ENCODE peak calls at places on chromosomes 7 and 10, in six cellular contexts. D is GM23338, V is HCT116, G is A549, E is Panc1, F is K562. M is an unnamed sample.

GRCh38 chr7:108824840-108825540 is 255.3 kb downstream of the DNAJB9 start:
- DNase-seq in D (no peak), V (peak; percentile 26), G (no peak), E (no peak), F (no peak), M (no peak)

GRCh38 chr7:19203686-19204085 is 58.5 kb upstream of the FERD3L start:
- DNase-seq in D (no peak), V (no peak), G (no peak), E (no peak), F (no peak), M (no peak)

GRCh38 chr7:132122901-132123300 is 453.4 kb downstream of the PLXNA4 start:
- DNase-seq in D (no peak), V (no peak), G (no peak), E (no peak), F (no peak), M (no peak)

GRCh38 chr10:35908451-35908850 is 266.4 kb upstream of the FZD8 start:
- DNase-seq in D (no peak), V (no peak), G (no peak), E (no peak), F (no peak), M (no peak)

GRCh38 chr7:25311346-25311745 is 83.1 kb upstream of the NPVF start:
- DNase-seq in D (no peak), V (no peak), G (no peak), E (no peak), F (no peak), M (no peak)

GRCh38 chr7:11620822-11621395 is 211.1 kb downstream of the THSD7A start:
- DNase-seq in D (no peak), V (no peak), G (no peak), E (no peak), F (no peak), M (no peak)

GRCh38 chr7:148022832-148023231 is 567.7 kb upstream of the C7orf33 start:
- DNase-seq in D (no peak), V (no peak), G (no peak), E (no peak), F (no peak), M (no peak)

GRCh38 chr7:130875265-130875741 is 141.3 kb upstream of the KLF14 start:
- DNase-seq in D (peak; percentile 87), V (no peak), G (peak; percentile 75), E (no peak), F (peak; percentile 79), M (peak; percentile 54)

GRCh38 chr7:34851431-34851830 is 185.9 kb downstream of the DPY19L1 start:
- DNase-seq in D (no peak), V (no peak), G (no peak), E (no peak), F (no peak), M (no peak)

GRCh38 chr10:54843085-54843646 is 42.1 kb upstream of the PCDH15 start:
- DNase-seq in D (no peak), V (no peak), G (no peak), E (no peak), F (no peak), M (no peak)

GRCh38 chr7:128831178-128831993 is 1.2 kb downstream of the FLNC start:
- DNase-seq in D (peak; percentile 68), V (no peak), G (no peak), E (no peak), F (peak; percentile 95), M (no peak)

GRCh38 chr7:28658392-28658791 is 246.1 kb downstream of the CREB5 start:
- DNase-seq in D (no peak), V (no peak), G (no peak), E (no peak), F (no peak), M (no peak)

GRCh38 chr7:4131043-4131442 is 551.1 kb upstream of the FOXK1 start:
- DNase-seq in D (peak; percentile 74), V (no peak), G (no peak), E (no peak), F (no peak), M (no peak)

GRCh38 chr7:30862987-30863693 is 48.5 kb upstream of the AQP1 start:
- DNase-seq in D (no peak), V (no peak), G (no peak), E (no peak), F (no peak), M (no peak)

GRCh38 chr10:12849351-12850181 is 151.9 kb downstream of the CCDC3 start:
- DNase-seq in D (no peak), V (no peak), G (no peak), E (no peak), F (no peak), M (no peak)

GRCh38 chr7:157404845-157405481 is 68.2 kb downstream of the DNAJB6 start:
- DNase-seq in D (no peak), V (no peak), G (peak; percentile 71), E (peak; percentile 24), F (peak; percentile 95), M (no peak)

GRCh38 chr10:123754105-123754504 is 88.0 kb downstream of the GPR26 start:
- DNase-seq in D (no peak), V (no peak), G (no peak), E (no peak), F (no peak), M (no peak)

GRCh38 chr10:13877154-13877909 is 290.6 kb downstream of the PRPF18 start:
- DNase-seq in D (peak; percentile 9), V (no peak), G (no peak), E (no peak), F (no peak), M (peak; percentile 5)

GRCh38 chr7:80785961-80786360 is 132.9 kb downstream of the SEMA3C start:
- DNase-seq in D (no peak), V (no peak), G (no peak), E (no peak), F (no peak), M (no peak)

GRCh38 chr10:128860574-128860973 is 606.5 kb upstream of the MGMT start:
- DNase-seq in D (no peak), V (no peak), G (no peak), E (no peak), F (no peak), M (no peak)

GRCh38 chr7:31782411-31782991 is 95.5 kb downstream of the PPP1R17 start:
- DNase-seq in D (peak; percentile 85), V (peak; percentile 35), G (peak; percentile 67), E (peak; percentile 38), F (peak; percentile 52), M (peak; percentile 47)

DNA sequence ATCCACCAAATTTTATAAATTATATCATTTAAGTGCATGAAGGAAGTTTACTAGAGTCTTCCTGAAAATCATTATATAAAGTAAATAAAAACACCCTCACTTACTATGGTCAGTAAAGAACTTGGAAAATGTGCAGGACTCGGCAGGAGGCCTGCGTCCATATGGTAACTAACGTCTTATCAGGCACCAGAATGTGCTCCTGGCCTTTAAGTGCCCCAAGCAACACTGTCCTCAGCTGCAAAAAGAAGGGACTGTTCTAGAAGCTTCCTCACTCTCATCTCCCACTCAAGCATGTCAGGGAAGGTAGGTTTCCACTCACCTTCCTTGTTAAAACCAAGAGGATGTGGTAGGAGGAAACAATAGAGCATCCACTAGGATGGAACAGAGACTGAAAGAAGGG is 11.3 kb downstream of the SFMBT2 start:
- DNase-seq in D (no peak), V (no peak), G (no peak), E (no peak), F (peak; percentile 41), M (no peak)
- H3K27ac ChIP-seq in D (no peak overlapping the region), V (no peak overlapping the region), G (no peak overlapping the region), E (no peak overlapping the region), F (peak overlapping the region; percentile 14), M (no peak overlapping the region)

DNA sequence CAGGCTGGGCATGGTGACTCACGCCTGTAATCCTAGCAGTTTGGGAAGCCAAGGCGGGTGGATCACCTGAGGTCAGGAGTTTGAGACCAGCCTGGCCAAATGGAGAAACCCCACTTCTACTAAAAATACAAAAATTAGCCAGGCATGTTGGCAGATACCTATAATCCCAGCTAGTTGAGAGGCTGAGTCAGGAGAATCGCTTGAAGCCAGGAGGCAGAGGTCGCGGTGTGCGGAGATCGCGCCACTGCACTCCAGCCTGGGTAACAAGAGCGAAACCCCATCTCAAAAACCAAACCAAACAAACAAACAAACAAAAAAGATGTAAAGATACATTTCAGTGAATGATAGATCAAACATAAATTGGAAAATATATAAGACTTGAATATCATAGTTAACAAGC is 105.9 kb downstream of the PLPP4 start:
- DNase-seq in D (no peak), V (no peak), G (no peak), E (no peak), F (no peak), M (no peak)
- TF ChIP-seq REST in D (no peak), V (no peak), G (no peak), E (no peak), F (no peak), M (no peak)

DNA sequence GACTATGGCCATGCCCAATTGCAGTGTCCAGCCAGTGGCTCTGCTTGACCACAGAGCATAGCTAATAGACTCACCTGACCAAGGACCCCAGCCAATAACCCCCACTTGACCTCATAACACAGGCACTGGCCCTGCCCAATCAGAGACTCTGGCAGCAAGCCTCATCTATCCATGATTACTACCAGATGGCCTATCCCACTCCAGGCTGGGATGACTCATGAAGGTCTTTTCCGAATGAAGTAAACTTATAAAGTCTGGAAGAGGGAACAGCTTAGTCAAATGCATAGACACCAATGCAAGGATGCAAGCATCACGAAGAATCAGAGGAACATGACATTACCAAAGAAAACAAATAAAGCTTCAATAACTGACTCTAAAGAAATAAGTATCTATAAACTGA is 141.4 kb downstream of the TMEM168 start:
- DNase-seq in D (no peak), V (no peak), G (no peak), E (no peak), F (no peak), M (no peak)
- H3K27ac ChIP-seq in D (no peak overlapping the region), V (no peak overlapping the region), G (no peak overlapping the region), E (no peak overlapping the region), F (no peak overlapping the region), M (no peak overlapping the region)

GRCh38 chr7:117169907-117170306 is 153.0 kb downstream of the WNT2 start:
- DNase-seq in D (no peak), V (no peak), G (no peak), E (no peak), F (no peak), M (no peak)
- TF ChIP-seq REST in D (no peak), V (no peak), G (no peak), E (no peak), F (no peak), M (no peak)

GRCh38 chr10:27815261-27815660 is 69.6 kb upstream of the MKX start:
- DNase-seq in D (no peak), V (no peak), G (no peak), E (no peak), F (no peak), M (no peak)
- H3K27ac ChIP-seq in D (no peak overlapping the region), V (no peak overlapping the region), G (no peak overlapping the region), E (no peak overlapping the region), F (no peak overlapping the region), M (no peak overlapping the region)

DNA sequence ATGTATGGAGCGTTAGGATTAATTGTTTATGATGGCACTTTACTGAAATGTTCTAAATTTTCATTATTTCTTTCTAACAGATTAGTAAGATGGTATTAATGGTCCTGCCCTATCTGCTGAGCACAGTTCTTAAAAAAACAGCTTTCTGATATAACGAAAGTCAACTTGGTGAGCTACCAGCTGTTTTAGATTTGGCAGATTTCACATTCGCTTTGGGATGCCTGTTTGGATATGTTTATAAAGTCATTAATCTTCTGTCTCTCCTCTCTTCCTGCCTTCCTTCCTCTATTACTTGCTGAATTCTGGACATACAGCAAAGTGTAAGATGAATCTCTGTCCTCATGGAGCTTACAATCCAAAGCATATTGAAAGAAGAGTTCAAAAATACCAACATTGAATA is 396.8 kb upstream of the LRGUK start:
- DNase-seq in D (no peak), V (no peak), G (no peak), E (no peak), F (no peak), M (no peak)
- TF ChIP-seq REST in D (no peak), V (no peak), G (no peak), E (no peak), F (no peak), M (no peak)

GRCh38 chr10:132589015-132589414 is 51.4 kb downstream of the INPP5A start:
- DNase-seq in D (no peak), V (no peak), G (no peak), E (no peak), F (no peak), M (no peak)
- H3K27ac ChIP-seq in D (no peak overlapping the region), V (no peak overlapping the region), G (no peak overlapping the region), E (no peak overlapping the region), F (no peak overlapping the region), M (no peak overlapping the region)